ENCODE peak calls at places on chromosome 11, in seven cellular contexts. C is NCI-H2171 treated with DMSO at 0.1 percent for 48 hours, F is epithelial cell of esophagus, T is HTR-8/SVneo, B is mucosa of descending colon, H is SW 1271, Q is NCI-H460. K is an unnamed sample.

GRCh38 chr11:59174664-59175033 is 2.7 kb downstream of the DTX4 start:
- DNase-seq in C (no peak), F (peak; percentile 97), T (no peak), B (peak; percentile 75), H (no peak), Q (no peak), K (no peak)

GRCh38 chr11:101974255-101974654 is 57.9 kb upstream of the ANGPTL5 start:
- DNase-seq in C (no peak), F (no peak), T (peak; percentile 10), B (no peak), H (no peak), Q (no peak), K (no peak)

GRCh38 chr11:119315139-119316016 is 1.6 kb downstream of the MCAM start:
- DNase-seq in C (peak; percentile 39), F (peak; percentile 59), T (peak; percentile 65), B (no peak), H (no peak), Q (no peak), K (no peak)

GRCh38 chr11:99952816-99953215 is 734.3 kb upstream of the ARHGAP42 start:
- DNase-seq in C (no peak), F (peak; percentile 83), T (no peak), B (no peak), H (no peak), Q (no peak), K (no peak)

GRCh38 chr11:125460275-125460674 is 35.8 kb downstream of the FEZ1 start:
- DNase-seq in C (no peak), F (no peak), T (no peak), B (no peak), H (no peak), Q (no peak), K (no peak)

GRCh38 chr11:2524446-2525165 is 79.8 kb downstream of the KCNQ1 start:
- DNase-seq in C (no peak), F (no peak), T (no peak), B (peak; percentile 2), H (no peak), Q (no peak), K (peak; percentile 7)

GRCh38 chr11:72411623-72412532 is 22.5 kb downstream of the CLPB start:
- DNase-seq in C (peak; percentile 95), F (no peak), T (no peak), B (peak; percentile 16), H (no peak), Q (no peak), K (no peak)

GRCh38 chr11:8956860-8957259 is 7.4 kb downstream of the TMEM9B start:
- DNase-seq in C (no peak), F (no peak), T (no peak), B (no peak), H (no peak), Q (no peak), K (no peak)

GRCh38 chr11:118652681-118653181 is 26.7 kb downstream of the TREH start:
- DNase-seq in C (no peak), F (no peak), T (no peak), B (no peak), H (no peak), Q (no peak), K (no peak)

GRCh38 chr11:27076121-27076589 is 35.5 kb downstream of the BBOX1 start:
- DNase-seq in C (peak; percentile 91), F (no peak), T (no peak), B (no peak), H (no peak), Q (no peak), K (no peak)

GRCh38 chr11:118295834-118296454 is 8.6 kb upstream of the CD3E start:
- DNase-seq in C (no peak), F (peak; percentile 92), T (peak; percentile 26), B (peak; percentile 76), H (no peak), Q (no peak), K (no peak)

GRCh38 chr11:85170184-85170583 is 457.0 kb downstream of the DLG2 start:
- DNase-seq in C (no peak), F (peak; percentile 81), T (no peak), B (no peak), H (no peak), Q (no peak), K (no peak)

GRCh38 chr11:95605271-95605940 is 184.2 kb downstream of the FAM76B start:
- DNase-seq in C (no peak), F (no peak), T (no peak), B (no peak), H (no peak), Q (no peak), K (no peak)

GRCh38 chr11:69114362-69114761 is 41.4 kb upstream of the SMIM38 start:
- DNase-seq in C (no peak), F (no peak), T (no peak), B (no peak), H (no peak), Q (no peak), K (no peak)

GRCh38 chr11:18390088-18390487 is 4.3 kb upstream of the LDHA start:
- DNase-seq in C (no peak), F (no peak), T (no peak), B (no peak), H (no peak), Q (no peak), K (no peak)

GRCh38 chr11:94332814-94333213 is 28.4 kb downstream of the IZUMO1R start:
- DNase-seq in C (no peak), F (no peak), T (no peak), B (no peak), H (no peak), Q (no peak), K (no peak)

GRCh38 chr11:45646275-45646970 is 19.0 kb downstream of the CHST1 start:
- DNase-seq in C (peak; percentile 43), F (peak; percentile 35), T (no peak), B (no peak), H (no peak), Q (no peak), K (no peak)

GRCh38 chr11:61171907-61172306 is 10.7 kb upstream of the VPS37C start:
- DNase-seq in C (no peak), F (no peak), T (no peak), B (no peak), H (no peak), Q (no peak), K (no peak)

GRCh38 chr11:36065436-36065835 is 121.6 kb downstream of the LDLRAD3 start:
- DNase-seq in C (no peak), F (peak; percentile 48), T (no peak), B (no peak), H (no peak), Q (no peak), K (no peak)

GRCh38 chr11:14026961-14027360 is 64.4 kb downstream of the SPON1 start:
- DNase-seq in C (no peak), F (no peak), T (no peak), B (no peak), H (no peak), Q (no peak), K (no peak)

GRCh38 chr11:128497057-128497957 is 90.1 kb downstream of the ETS1 start:
- DNase-seq in C (no peak), F (peak; percentile 66), T (peak; percentile 61), B (no peak), H (peak; percentile 86), Q (peak; percentile 71), K (peak; percentile 59)

GRCh38 chr11:86421976-86422770 is 47.5 kb downstream of the CCDC81 start:
- DNase-seq in C (no peak), F (peak; percentile 19), T (no peak), B (no peak), H (no peak), Q (no peak), K (no peak)

GRCh38 chr11:134150195-134150903 is 73.4 kb downstream of the NCAPD3 start:
- DNase-seq in C (no peak), F (no peak), T (no peak), B (no peak), H (no peak), Q (no peak), K (no peak)

GRCh38 chr11:22713336-22713735 is 46.9 kb downstream of the GAS2 start:
- DNase-seq in C (no peak), F (peak; percentile 55), T (no peak), B (no peak), H (no peak), Q (no peak), K (no peak)